ENCODE peak calls at places on chromosome 7, in eight cellular contexts. G is OCI-LY7, N is fibroblast of lung, E is cardiac fibroblast, J is WERI-Rb-1, F is prostate gland, C is cardiac muscle cell, B is AG04449. U is an unnamed sample.

GRCh38 chr7:106620034-106620433 is 40.9 kb downstream of the CCDC71L start:
- DNase-seq in G (no peak), N (no peak), E (no peak), J (no peak), F (no peak), C (no peak), B (no peak), U (no peak)

GRCh38 chr7:34849966-34850365 is 187.3 kb downstream of the DPY19L1 start:
- DNase-seq in G (no peak), N (no peak), E (no peak), J (no peak), F (no peak), C (no peak), B (no peak), U (no peak)

GRCh38 chr7:36896418-36896817 is 172.1 kb upstream of the AOAH start:
- DNase-seq in G (no peak), N (no peak), E (no peak), J (no peak), F (no peak), C (no peak), B (no peak), U (no peak)

GRCh38 chr7:14288701-14289100 is 299.2 kb upstream of the ETV1 start:
- DNase-seq in G (no peak), N (peak), E (peak), J (no peak), F (no peak), C (no peak), B (no peak), U (no peak)

GRCh38 chr7:21318190-21318915 is 109.5 kb upstream of the SP4 start:
- DNase-seq in G (no peak), N (peak), E (no peak), J (no peak), F (no peak), C (no peak), B (no peak), U (no peak)

GRCh38 chr7:97179454-97180104 is 62.1 kb downstream of the SDHAF3 start:
- DNase-seq in G (peak), N (peak), E (peak), J (peak), F (peak), C (peak), B (peak), U (peak)

GRCh38 chr7:87220734-87221215 is 1.2 kb upstream of the TMEM243 start:
- DNase-seq in G (no peak), N (peak), E (no peak), J (no peak), F (peak), C (peak), B (no peak), U (peak)

GRCh38 chr7:117871778-117872538 is 1.3 kb downstream of the CTTNBP2 start:
- DNase-seq in G (no peak), N (peak), E (no peak), J (no peak), F (no peak), C (peak), B (no peak), U (no peak)

GRCh38 chr7:29401827-29402226 is 161.8 kb upstream of the PRR15 start:
- DNase-seq in G (no peak), N (no peak), E (no peak), J (peak), F (no peak), C (no peak), B (no peak), U (no peak)

GRCh38 chr7:142854505-142855400 is at the start of gene EPHB6:
- DNase-seq in G (peak), N (peak), E (peak), J (peak), F (peak), C (peak), B (no peak), U (peak)

GRCh38 chr7:103446046-103446520 is at the start of gene SLC26A5:
- DNase-seq in G (no peak), N (no peak), E (no peak), J (peak), F (peak), C (peak), B (no peak), U (no peak)

GRCh38 chr7:135666156-135666555 is 3.8 kb downstream of the STMP1 start:
- DNase-seq in G (no peak), N (no peak), E (no peak), J (no peak), F (no peak), C (no peak), B (no peak), U (no peak)

GRCh38 chr7:135665072-135665471 is 2.8 kb downstream of the STMP1 start:
- DNase-seq in G (no peak), N (no peak), E (no peak), J (no peak), F (no peak), C (no peak), B (no peak), U (no peak)

GRCh38 chr7:135662373-135663114 is at the start of gene STMP1:
- DNase-seq in G (peak), N (peak), E (peak), J (peak), F (peak), C (peak), B (peak), U (peak)

GRCh38 chr7:135662123-135662372 is 266 bp upstream of the STMP1 start:
- DNase-seq in G (no peak), N (no peak), E (no peak), J (no peak), F (no peak), C (no peak), B (no peak), U (no peak)

GRCh38 chr7:135664046-135664589 is 1.8 kb downstream of the STMP1 start:
- DNase-seq in G (no peak), N (peak), E (no peak), J (no peak), F (no peak), C (no peak), B (no peak), U (peak)
- H3K4me3 ChIP-seq in G (no peak), N (peak), E (peak), J (no peak), F (no peak), C (no peak), B (peak), U (peak)

DNA sequence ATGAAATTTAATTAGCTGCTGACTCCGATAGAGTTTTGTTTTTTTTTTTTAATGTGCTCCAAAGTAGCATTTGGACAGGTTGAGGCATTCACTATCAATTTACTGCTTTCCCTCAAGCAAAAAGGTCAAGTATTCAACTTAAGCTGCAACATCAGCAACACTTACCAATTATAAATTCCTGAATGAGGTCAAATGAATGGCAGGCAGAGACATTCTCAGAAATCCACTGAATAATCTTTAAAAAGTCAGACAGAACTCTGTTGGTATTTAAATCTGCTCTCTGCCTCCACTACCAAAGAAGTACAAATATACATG is 62.8 kb downstream of the GSAP start:
- DNase-seq in G (no peak), N (no peak), E (no peak), J (no peak), F (no peak), C (no peak), B (no peak), U (no peak)
- H3K4me3 ChIP-seq in G (no peak), N (no peak), E (no peak), J (no peak), F (no peak), C (no peak), B (no peak), U (no peak)

DNA sequence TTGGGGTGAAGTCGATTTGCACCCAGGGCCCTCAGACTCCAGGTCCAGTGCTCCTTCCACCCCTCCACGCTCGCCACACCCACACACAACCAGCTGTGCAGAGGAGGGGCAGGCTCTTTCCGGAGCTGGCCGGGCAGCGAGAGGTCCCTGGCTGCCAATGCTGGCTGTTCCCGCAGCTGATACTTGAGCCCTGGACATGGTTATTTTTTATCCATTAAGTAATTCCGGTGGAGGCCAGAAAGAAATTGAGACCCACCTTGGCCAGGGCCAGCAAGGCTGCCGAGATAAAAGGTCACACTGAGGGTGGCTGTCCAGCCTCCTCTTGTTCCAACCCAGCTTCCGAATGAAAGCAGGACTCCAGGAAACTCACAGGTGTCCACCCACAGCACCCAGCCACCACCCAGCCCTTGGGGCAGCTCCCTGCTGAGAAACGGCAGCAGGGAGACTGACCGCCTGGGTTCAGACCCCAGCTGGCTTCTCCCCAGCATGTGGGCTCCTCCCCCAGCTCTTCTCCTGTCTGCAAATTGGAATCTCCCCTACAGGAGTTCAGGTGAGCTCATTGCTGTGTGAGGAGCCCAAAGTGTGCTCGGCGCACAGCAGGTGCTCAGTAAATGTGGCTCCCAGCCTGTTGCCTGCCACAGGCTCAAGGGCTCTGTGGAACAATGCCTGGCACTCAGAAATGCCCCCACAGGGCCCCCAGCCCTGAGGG is 77.8 kb downstream of the PDGFA start:
- DNase-seq in G (no peak), N (no peak), E (no peak), J (no peak), F (no peak), C (no peak), B (no peak), U (no peak)
- H3K4me3 ChIP-seq in G (no peak), N (no peak), E (no peak), J (no peak), F (no peak), C (no peak), B (no peak), U (no peak)

DNA sequence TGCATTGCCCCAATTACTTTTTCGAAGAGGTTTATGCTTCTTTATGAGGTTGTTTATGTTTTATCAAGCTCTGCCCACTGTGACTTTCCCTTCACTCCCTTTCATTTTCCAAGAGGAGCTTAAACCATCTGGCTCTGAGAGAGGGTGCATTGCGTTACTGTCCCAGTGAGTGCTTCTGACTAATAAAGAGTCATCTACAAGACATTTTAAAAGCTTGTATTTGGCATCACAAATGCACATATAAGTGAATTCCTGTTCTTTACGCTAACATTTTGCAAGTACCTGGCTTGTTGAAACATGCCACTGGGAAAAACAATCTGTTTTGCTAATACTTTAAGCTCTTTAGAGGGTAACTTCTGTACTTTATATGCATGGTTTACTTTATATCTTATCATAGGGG is 534.6 kb upstream of the POM121L12 start:
- DNase-seq in G (no peak), N (no peak), E (no peak), J (peak), F (no peak), C (no peak), B (no peak), U (no peak)
- H3K4me3 ChIP-seq in G (no peak), N (no peak), E (no peak), J (peak), F (no peak), C (no peak), B (no peak), U (no peak)

GRCh38 chr7:129955993-129956543 is 3.3 kb upstream of the UBE2H start:
- DNase-seq in G (no peak), N (no peak), E (no peak), J (no peak), F (no peak), C (no peak), B (no peak), U (peak)
- H3K4me3 ChIP-seq in G (no peak), N (no peak), E (no peak), J (no peak), F (no peak), C (no peak), B (no peak), U (no peak)

DNA sequence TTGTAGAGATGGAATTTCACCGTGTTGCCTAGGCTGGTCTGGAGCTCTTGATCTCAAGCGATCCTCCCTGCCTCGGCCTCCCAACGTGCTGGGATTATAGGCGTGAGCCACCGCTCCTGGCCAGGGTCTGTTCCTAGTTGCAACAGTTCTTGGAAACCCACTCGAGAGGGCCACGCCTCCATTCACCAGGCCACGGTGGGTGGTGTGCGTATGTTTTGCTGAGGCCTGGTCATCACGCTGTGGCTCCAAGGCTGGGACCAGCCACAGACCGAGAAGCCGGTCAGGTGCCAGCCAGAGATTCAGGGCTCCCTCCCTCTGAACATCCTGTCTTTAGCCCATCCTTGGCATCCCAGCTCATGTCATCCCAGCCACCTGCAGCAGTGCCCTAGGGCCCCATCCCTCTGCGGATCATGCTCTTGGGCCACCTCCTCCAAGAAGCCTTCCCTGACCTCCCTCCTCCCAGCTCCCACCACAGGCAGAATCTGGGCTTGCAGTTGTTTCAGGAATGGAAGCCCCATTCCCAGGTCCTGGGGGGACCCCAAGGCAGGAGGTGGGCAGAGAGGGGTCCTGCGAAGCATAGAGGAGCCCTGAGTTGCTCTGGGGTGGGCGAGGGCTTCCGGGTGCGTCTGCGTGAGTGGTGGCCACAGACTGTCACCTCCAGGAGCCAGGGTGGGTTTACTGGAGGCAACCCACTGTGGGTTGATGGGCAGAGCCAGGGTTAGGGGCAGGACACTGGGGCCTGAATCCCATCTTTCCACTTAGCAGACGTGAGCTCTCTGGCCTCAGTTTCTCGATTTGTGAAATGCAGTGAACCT is 5.2 kb downstream of the LAT2 start:
- DNase-seq in G (no peak), N (no peak), E (no peak), J (no peak), F (no peak), C (no peak), B (no peak), U (no peak)
- H3K4me3 ChIP-seq in G (no peak), N (no peak), E (no peak), J (no peak), F (no peak), C (no peak), B (no peak), U (no peak)

DNA sequence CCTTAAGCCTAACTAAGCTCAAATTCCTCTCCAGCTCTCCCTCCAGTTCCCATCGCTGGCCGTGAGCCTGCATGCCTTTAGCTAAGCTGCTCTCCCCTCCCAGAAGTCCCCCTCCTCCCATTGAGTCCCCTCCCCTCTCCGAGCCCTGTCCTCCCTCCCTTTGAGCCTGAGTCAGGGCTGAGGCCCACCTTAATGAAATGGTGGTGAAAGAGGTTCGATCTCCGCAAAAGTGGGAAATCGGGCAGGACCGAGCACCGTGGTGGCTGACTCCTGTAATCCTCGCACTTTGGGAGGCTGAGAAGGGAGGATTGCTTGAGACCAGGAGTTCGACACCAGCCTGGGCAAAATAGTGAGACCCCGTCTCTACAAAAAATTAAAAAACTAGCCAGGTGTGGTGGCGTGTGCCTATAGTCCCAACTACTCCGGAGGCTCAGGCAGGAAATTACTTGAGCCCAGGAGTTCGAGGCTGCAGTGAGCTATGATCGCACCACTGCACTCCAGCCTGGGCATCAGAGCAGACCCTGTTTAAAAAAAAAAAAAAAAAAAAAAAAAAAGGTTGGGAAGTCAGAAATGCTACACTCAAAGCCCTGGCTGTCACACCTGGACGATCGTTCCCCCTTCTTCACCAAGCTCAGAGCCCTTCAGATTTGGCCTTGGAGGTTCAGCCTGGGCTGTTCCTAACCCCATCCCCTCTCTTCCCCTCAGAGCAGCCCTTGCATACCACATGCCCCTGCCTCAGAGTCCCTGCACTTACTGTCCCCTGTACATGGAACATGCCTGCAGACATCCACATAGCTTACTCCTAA is 993 bp upstream of the CLDN3 start:
- DNase-seq in G (no peak), N (no peak), E (no peak), J (no peak), F (no peak), C (no peak), B (no peak), U (no peak)
- H3K4me3 ChIP-seq in G (no peak), N (no peak), E (no peak), J (peak), F (peak), C (peak), B (no peak), U (no peak)